ENCODE peak calls at places on chromosomes 1 and 21, in five cellular contexts. One of them, this sample, is unnamed.

GRCh38 chr1:221672160-221672762 is 69.6 kb downstream of the DUSP10 start:
- DNase-seq in H7: no peak
- DNase-seq in GM04504: no peak
- DNase-seq in neural progenitor cell: no peak
- DNase-seq in activated T-helper 9 cell treated with anti-CD3 and anti-CD28 coated beads, Interleukin-2, amount 50 U/mL, for 16 hours: no peak
- DNase-seq in this sample: peak

GRCh38 chr1:241215203-241215602 is 141.8 kb downstream of the RGS7 start:
- DNase-seq in H7: no peak
- DNase-seq in GM04504: no peak
- DNase-seq in neural progenitor cell: no peak
- DNase-seq in activated T-helper 9 cell treated with anti-CD3 and anti-CD28 coated beads, Interleukin-2, amount 50 U/mL, for 16 hours: no peak
- DNase-seq in this sample: no peak

GRCh38 chr1:183285746-183286145 is 99.7 kb downstream of the LAMC2 start:
- DNase-seq in H7: no peak
- DNase-seq in GM04504: no peak
- DNase-seq in neural progenitor cell: no peak
- DNase-seq in activated T-helper 9 cell treated with anti-CD3 and anti-CD28 coated beads, Interleukin-2, amount 50 U/mL, for 16 hours: no peak
- DNase-seq in this sample: peak

GRCh38 chr1:163528710-163529348 is 207.1 kb downstream of the NUF2 start:
- DNase-seq in H7: no peak
- DNase-seq in GM04504: peak
- DNase-seq in neural progenitor cell: peak
- DNase-seq in activated T-helper 9 cell treated with anti-CD3 and anti-CD28 coated beads, Interleukin-2, amount 50 U/mL, for 16 hours: no peak
- DNase-seq in this sample: peak

GRCh38 chr1:208475951-208476824 is 232.0 kb upstream of the PLXNA2 start:
- DNase-seq in H7: peak
- DNase-seq in GM04504: no peak
- DNase-seq in neural progenitor cell: peak
- DNase-seq in activated T-helper 9 cell treated with anti-CD3 and anti-CD28 coated beads, Interleukin-2, amount 50 U/mL, for 16 hours: no peak
- DNase-seq in this sample: peak

GRCh38 chr1:171788696-171789095 is 7.2 kb downstream of the METTL13 start:
- DNase-seq in H7: no peak
- DNase-seq in GM04504: peak
- DNase-seq in neural progenitor cell: no peak
- DNase-seq in activated T-helper 9 cell treated with anti-CD3 and anti-CD28 coated beads, Interleukin-2, amount 50 U/mL, for 16 hours: no peak
- DNase-seq in this sample: peak

GRCh38 chr1:156458181-156458503 is 42.4 kb downstream of the MEF2D start:
- DNase-seq in H7: no peak
- DNase-seq in GM04504: no peak
- DNase-seq in neural progenitor cell: no peak
- DNase-seq in activated T-helper 9 cell treated with anti-CD3 and anti-CD28 coated beads, Interleukin-2, amount 50 U/mL, for 16 hours: no peak
- DNase-seq in this sample: peak

GRCh38 chr1:156748670-156749428 is 2.6 kb downstream of the HDGF start:
- DNase-seq in H7: peak
- DNase-seq in GM04504: no peak
- DNase-seq in neural progenitor cell: no peak
- DNase-seq in activated T-helper 9 cell treated with anti-CD3 and anti-CD28 coated beads, Interleukin-2, amount 50 U/mL, for 16 hours: no peak
- DNase-seq in this sample: peak

GRCh38 chr1:240602189-240602588 is 9.8 kb downstream of the GREM2 start:
- DNase-seq in H7: no peak
- DNase-seq in GM04504: no peak
- DNase-seq in neural progenitor cell: no peak
- DNase-seq in activated T-helper 9 cell treated with anti-CD3 and anti-CD28 coated beads, Interleukin-2, amount 50 U/mL, for 16 hours: no peak
- DNase-seq in this sample: peak

GRCh38 chr1:206850401-206850800 is 15.0 kb upstream of the IL20 start:
- DNase-seq in H7: no peak
- DNase-seq in GM04504: peak
- DNase-seq in neural progenitor cell: no peak
- DNase-seq in activated T-helper 9 cell treated with anti-CD3 and anti-CD28 coated beads, Interleukin-2, amount 50 U/mL, for 16 hours: no peak
- DNase-seq in this sample: no peak

GRCh38 chr1:8212443-8212920 is 105.4 kb upstream of the SLC45A1 start:
- DNase-seq in H7: no peak
- DNase-seq in GM04504: no peak
- DNase-seq in neural progenitor cell: no peak
- DNase-seq in activated T-helper 9 cell treated with anti-CD3 and anti-CD28 coated beads, Interleukin-2, amount 50 U/mL, for 16 hours: no peak
- DNase-seq in this sample: no peak

GRCh38 chr1:185971688-185972087 is 237.5 kb downstream of the HMCN1 start:
- DNase-seq in H7: no peak
- DNase-seq in GM04504: no peak
- DNase-seq in neural progenitor cell: no peak
- DNase-seq in activated T-helper 9 cell treated with anti-CD3 and anti-CD28 coated beads, Interleukin-2, amount 50 U/mL, for 16 hours: no peak
- DNase-seq in this sample: peak

GRCh38 chr1:36125129-36125991 is at the start of gene COL8A2:
- DNase-seq in H7: peak
- DNase-seq in GM04504: no peak
- DNase-seq in neural progenitor cell: peak
- DNase-seq in activated T-helper 9 cell treated with anti-CD3 and anti-CD28 coated beads, Interleukin-2, amount 50 U/mL, for 16 hours: no peak
- DNase-seq in this sample: no peak

GRCh38 chr1:225396357-225396756 is 31.5 kb downstream of the LBR start:
- DNase-seq in H7: no peak
- DNase-seq in GM04504: no peak
- DNase-seq in neural progenitor cell: no peak
- DNase-seq in activated T-helper 9 cell treated with anti-CD3 and anti-CD28 coated beads, Interleukin-2, amount 50 U/mL, for 16 hours: no peak
- DNase-seq in this sample: no peak

GRCh38 chr21:21605502-21605901 is 607.3 kb downstream of the NCAM2 start:
- DNase-seq in H7: no peak
- DNase-seq in GM04504: no peak
- DNase-seq in neural progenitor cell: no peak
- DNase-seq in activated T-helper 9 cell treated with anti-CD3 and anti-CD28 coated beads, Interleukin-2, amount 50 U/mL, for 16 hours: no peak
- DNase-seq in this sample: no peak

GRCh38 chr1:101683561-101683960 is 313.2 kb downstream of the OLFM3 start:
- DNase-seq in H7: no peak
- DNase-seq in GM04504: no peak
- DNase-seq in neural progenitor cell: no peak
- DNase-seq in activated T-helper 9 cell treated with anti-CD3 and anti-CD28 coated beads, Interleukin-2, amount 50 U/mL, for 16 hours: no peak
- DNase-seq in this sample: peak

GRCh38 chr1:196450143-196450911 is 157.9 kb downstream of the KCNT2 start:
- DNase-seq in H7: no peak
- DNase-seq in GM04504: no peak
- DNase-seq in neural progenitor cell: no peak
- DNase-seq in activated T-helper 9 cell treated with anti-CD3 and anti-CD28 coated beads, Interleukin-2, amount 50 U/mL, for 16 hours: no peak
- DNase-seq in this sample: no peak

GRCh38 chr1:42436794-42437458 is 18.9 kb downstream of the ZMYND12 start:
- DNase-seq in H7: no peak
- DNase-seq in GM04504: no peak
- DNase-seq in neural progenitor cell: no peak
- DNase-seq in activated T-helper 9 cell treated with anti-CD3 and anti-CD28 coated beads, Interleukin-2, amount 50 U/mL, for 16 hours: no peak
- DNase-seq in this sample: peak

GRCh38 chr1:48495166-48495565 is 23.2 kb upstream of the SPATA6 start:
- DNase-seq in H7: no peak
- DNase-seq in GM04504: no peak
- DNase-seq in neural progenitor cell: no peak
- DNase-seq in activated T-helper 9 cell treated with anti-CD3 and anti-CD28 coated beads, Interleukin-2, amount 50 U/mL, for 16 hours: no peak
- DNase-seq in this sample: no peak

GRCh38 chr1:90027281-90027680 is 32.4 kb downstream of the ZNF326 start:
- DNase-seq in H7: no peak
- DNase-seq in GM04504: no peak
- DNase-seq in neural progenitor cell: no peak
- DNase-seq in activated T-helper 9 cell treated with anti-CD3 and anti-CD28 coated beads, Interleukin-2, amount 50 U/mL, for 16 hours: no peak
- DNase-seq in this sample: no peak

GRCh38 chr1:157932082-157932481 is 61.4 kb upstream of the KIRREL1 start:
- DNase-seq in H7: no peak
- DNase-seq in GM04504: peak
- DNase-seq in neural progenitor cell: no peak
- DNase-seq in activated T-helper 9 cell treated with anti-CD3 and anti-CD28 coated beads, Interleukin-2, amount 50 U/mL, for 16 hours: no peak
- DNase-seq in this sample: peak